ENCODE peak calls at places on chromosomes 16 and 17, in ten cellular contexts. B, R, O, W, Z, D, V, Y, P and H are unnamed samples.
A peak's percentile ranks its signal among the peaks of the same experiment; 100 is the strongest.

GRCh38 chr17:66737524-66737923 is 97.4 kb upstream of the CACNG5 start:
- DNase-seq in O (no peak), Y (peak; percentile 66), W (no peak), B (peak; percentile 21), D (no peak), Z (peak; percentile 13), P (no peak), V (no peak), R (no peak), H (peak; percentile 47)

GRCh38 chr17:64183815-64184397 is 54.0 kb upstream of the ERN1 start:
- DNase-seq in R (no peak), Z (no peak), B (no peak), P (no peak), Y (peak; percentile 40), V (no peak), D (no peak), W (peak; percentile 18), O (no peak), H (no peak)

GRCh38 chr17:68695659-68696058 is 94.5 kb upstream of the FAM20A start:
- DNase-seq in O (no peak), W (no peak), B (no peak), R (no peak), Y (no peak), D (no peak), V (no peak), Z (no peak), P (no peak), H (no peak)

GRCh38 chr16:66910175-66910940 is 8.3 kb downstream of the CDH16 start:
- DNase-seq in R (no peak), Y (no peak), W (no peak), O (no peak), B (no peak), V (no peak), P (no peak), D (no peak), Z (no peak), H (no peak)

GRCh38 chr16:10809706-10810105 is 8.9 kb downstream of the TVP23A start:
- DNase-seq in Z (no peak), O (no peak), V (no peak), D (no peak), P (no peak), Y (no peak), B (no peak), W (no peak), R (no peak), H (no peak)

GRCh38 chr16:21599158-21599993 is at the start of gene METTL9:
- DNase-seq in R (peak; percentile 90), V (peak; percentile 91), W (peak; percentile 92), D (peak; percentile 55), Y (peak; percentile 90), P (peak; percentile 88), Z (peak; percentile 90), B (peak; percentile 91), O (peak; percentile 95), H (peak; percentile 66)

GRCh38 chr17:7263801-7264078 is 1.5 kb upstream of the CLDN7 start:
- DNase-seq in P (no peak), R (no peak), V (no peak), O (no peak), B (no peak), Z (no peak), Y (no peak), D (no peak), W (no peak), H (no peak)

GRCh38 chr17:56939869-56940484 is 20.9 kb downstream of the COIL start:
- DNase-seq in Y (no peak), R (no peak), Z (no peak), B (peak; percentile 66), V (no peak), P (peak; percentile 62), D (no peak), O (no peak), W (no peak), H (peak; percentile 20)

GRCh38 chr17:76420356-76421053 is 32.4 kb downstream of the UBE2O start:
- DNase-seq in D (no peak), O (no peak), W (no peak), V (no peak), P (no peak), R (no peak), Z (no peak), B (no peak), Y (no peak), H (no peak)

GRCh38 chr17:7755095-7755890 is 37.7 kb downstream of the DNAH2 start:
- DNase-seq in R (no peak), P (no peak), V (no peak), W (no peak), Z (no peak), Y (no peak), B (no peak), O (no peak), D (no peak), H (no peak)

GRCh38 chr17:38509008-38509771 is 80.9 kb downstream of the ARHGAP23 start:
- DNase-seq in Y (peak; percentile 85), P (no peak), W (peak; percentile 81), R (peak; percentile 62), Z (peak; percentile 30), B (peak; percentile 85), V (peak; percentile 65), O (peak; percentile 68), D (peak; percentile 66), H (peak; percentile 68)

GRCh38 chr16:26194526-26194925 is 502.8 kb downstream of the HS3ST4 start:
- DNase-seq in V (no peak), O (no peak), D (no peak), Z (no peak), R (no peak), B (no peak), W (no peak), Y (no peak), P (no peak), H (no peak)

GRCh38 chr16:24118126-24118821 is 137.9 kb upstream of the CACNG3 start:
- DNase-seq in Y (no peak), B (no peak), O (no peak), R (no peak), Z (no peak), P (no peak), V (no peak), D (no peak), W (no peak), H (no peak)